ENCODE peak calls at places on chromosomes 13 and 19, in four cellular contexts. J is endothelial cell, C is Calu3, F is HCT116. Y is an unnamed sample.
A peak's percentile ranks its signal among the peaks of the same experiment; 100 is the strongest.

GRCh38 chr19:1288528-1289394 is 3.1 kb downstream of the EFNA2 start:
- DNase-seq in J (no peak), C (no peak), F (no peak), Y (no peak)

GRCh38 chr19:46299004-46299509 is 2.2 kb downstream of the HIF3A start:
- DNase-seq in J (no peak), C (peak; percentile 99), F (peak; percentile 45), Y (no peak)

GRCh38 chr19:19514215-19514633 is 1.1 kb downstream of the TSSK6 start:
- DNase-seq in J (no peak), C (no peak), F (no peak), Y (no peak)

GRCh38 chr19:13762635-13763235 is 1.6 kb upstream of the MRI1 start:
- DNase-seq in J (no peak), C (no peak), F (no peak), Y (no peak)

GRCh38 chr13:104315606-104316005 is 1249.4 kb upstream of the SLC10A2 start:
- DNase-seq in J (no peak), C (no peak), F (peak; percentile 3), Y (peak; percentile 20)

GRCh38 chr13:40084934-40085333 is 429.5 kb downstream of the COG6 start:
- DNase-seq in J (no peak), C (no peak), F (no peak), Y (no peak)

GRCh38 chr13:41154042-41154441 is 21.4 kb upstream of the KBTBD6 start:
- DNase-seq in J (no peak), C (no peak), F (no peak), Y (no peak)

GRCh38 chr19:5057860-5058259 is 88.9 kb downstream of the KDM4B start:
- DNase-seq in J (no peak), C (no peak), F (no peak), Y (no peak)

GRCh38 chr19:44725251-44725650 is 23.3 kb upstream of the BCL3 start:
- DNase-seq in J (no peak), C (peak; percentile 79), F (no peak), Y (no peak)

GRCh38 chr13:29835280-29836061 is 14.9 kb downstream of the UBL3 start:
- DNase-seq in J (no peak), C (no peak), F (no peak), Y (no peak)

GRCh38 chr19:1266116-1266817 is 2.9 kb upstream of the CIRBP start:
- DNase-seq in J (peak; percentile 78), C (peak; percentile 82), F (no peak), Y (no peak)

GRCh38 chr13:79455331-79455730 is 25.6 kb upstream of the NDFIP2 start:
- DNase-seq in J (no peak), C (no peak), F (no peak), Y (no peak)

GRCh38 chr13:23579886-23580706 is 9.9 kb downstream of the TNFRSF19 start:
- DNase-seq in J (peak; percentile 60), C (no peak), F (no peak), Y (no peak)

GRCh38 chr19:48571378-48572162 is 19.6 kb downstream of the SULT2B1 start:
- DNase-seq in J (no peak), C (no peak), F (no peak), Y (no peak)

GRCh38 chr13:41306271-41307150 is 4.6 kb upstream of the NAA16 start:
- DNase-seq in J (no peak), C (no peak), F (no peak), Y (no peak)

GRCh38 chr19:49456351-49456750 is 3.3 kb downstream of the ALDH16A1 start:
- DNase-seq in J (no peak), C (no peak), F (no peak), Y (no peak)

GRCh38 chr19:41366089-41366488 is 2.1 kb upstream of the B9D2 start:
- DNase-seq in J (no peak), C (peak; percentile 35), F (no peak), Y (no peak)

GRCh38 chr19:38736036-38736412 is 8.2 kb downstream of the CAPN12 start:
- DNase-seq in J (peak; percentile 47), C (peak; percentile 72), F (no peak), Y (no peak)

GRCh38 chr13:40132249-40132648 is 476.8 kb downstream of the COG6 start:
- DNase-seq in J (no peak), C (no peak), F (no peak), Y (no peak)

GRCh38 chr13:27476943-27477681 is 26.7 kb upstream of the MTIF3 start:
- DNase-seq in J (no peak), C (peak; percentile 53), F (no peak), Y (peak; percentile 17)

GRCh38 chr13:41608111-41608510 is 150.8 kb downstream of the RGCC start:
- DNase-seq in J (no peak), C (no peak), F (no peak), Y (no peak)

GRCh38 chr19:41411682-41412265 is 14.2 kb downstream of the BCKDHA start:
- DNase-seq in J (no peak), C (no peak), F (no peak), Y (no peak)

GRCh38 chr13:27775943-27776342 is 16.3 kb upstream of the GSX1 start:
- DNase-seq in J (no peak), C (no peak), F (no peak), Y (no peak)

GRCh38 chr19:53511933-53512374 is 26.0 kb upstream of the ZNF331 start:
- DNase-seq in J (peak; percentile 79), C (no peak), F (peak; percentile 7), Y (peak; percentile 20)

GRCh38 chr19:17778621-17779280 is 16.2 kb upstream of the B3GNT3 start:
- DNase-seq in J (no peak), C (no peak), F (no peak), Y (no peak)

GRCh38 chr19:18809149-18809978 is 18.3 kb upstream of the COMP start:
- DNase-seq in J (no peak), C (no peak), F (no peak), Y (no peak)

GRCh38 chr13:99357149-99357596 is 50.0 kb upstream of the GPR183 start:
- DNase-seq in J (no peak), C (no peak), F (no peak), Y (no peak)

GRCh38 chr19:29858621-29859020 is 46.8 kb downstream of the CCNE1 start:
- DNase-seq in J (no peak), C (no peak), F (no peak), Y (no peak)

GRCh38 chr19:29861575-29861974 is 49.8 kb downstream of the CCNE1 start:
- DNase-seq in J (no peak), C (no peak), F (no peak), Y (no peak)

GRCh38 chr19:29855771-29856510 is 44.1 kb downstream of the CCNE1 start:
- DNase-seq in J (no peak), C (no peak), F (no peak), Y (no peak)

GRCh38 chr19:29858000-29858596 is 46.3 kb downstream of the CCNE1 start:
- DNase-seq in J (no peak), C (peak; percentile 67), F (no peak), Y (no peak)

GRCh38 chr19:29860492-29860891 is 48.7 kb downstream of the CCNE1 start:
- DNase-seq in J (no peak), C (no peak), F (peak; percentile 49), Y (no peak)
- TF ChIP-seq CTCF in J (no peak), C (no peak), F (no peak), Y (no peak)

DNA sequence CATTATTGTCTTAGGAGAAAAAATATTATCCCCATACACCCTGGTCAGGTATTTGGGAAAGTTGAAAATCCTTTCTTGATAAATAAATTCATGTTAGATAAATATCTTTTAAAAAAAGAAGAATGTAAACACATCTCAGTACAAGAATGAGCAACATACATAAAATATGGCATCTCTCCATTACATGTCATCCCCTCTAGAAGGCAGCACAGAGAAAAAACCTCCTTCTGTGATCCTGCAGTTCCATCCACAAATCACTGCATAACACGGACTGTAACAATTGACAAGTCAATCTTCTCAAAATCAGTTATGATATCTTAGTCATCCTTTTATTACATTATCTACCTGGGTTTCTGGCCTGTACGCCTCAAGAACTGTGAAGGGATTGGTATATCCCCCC is 683.9 kb upstream of the KLHL1 start:
- DNase-seq in J (no peak), C (no peak), F (no peak), Y (no peak)
- TF ChIP-seq CTCF in J (peak; percentile 29), C (no peak), F (peak; percentile 3), Y (no peak)

GRCh38 chr13:38582133-38582532 is 104.7 kb upstream of the FREM2 start:
- DNase-seq in J (peak; percentile 42), C (peak; percentile 34), F (no peak), Y (peak; percentile 5)
- TF ChIP-seq CTCF in J (peak; percentile 36), C (peak; percentile 22), F (peak; percentile 25), Y (peak; percentile 54)

DNA sequence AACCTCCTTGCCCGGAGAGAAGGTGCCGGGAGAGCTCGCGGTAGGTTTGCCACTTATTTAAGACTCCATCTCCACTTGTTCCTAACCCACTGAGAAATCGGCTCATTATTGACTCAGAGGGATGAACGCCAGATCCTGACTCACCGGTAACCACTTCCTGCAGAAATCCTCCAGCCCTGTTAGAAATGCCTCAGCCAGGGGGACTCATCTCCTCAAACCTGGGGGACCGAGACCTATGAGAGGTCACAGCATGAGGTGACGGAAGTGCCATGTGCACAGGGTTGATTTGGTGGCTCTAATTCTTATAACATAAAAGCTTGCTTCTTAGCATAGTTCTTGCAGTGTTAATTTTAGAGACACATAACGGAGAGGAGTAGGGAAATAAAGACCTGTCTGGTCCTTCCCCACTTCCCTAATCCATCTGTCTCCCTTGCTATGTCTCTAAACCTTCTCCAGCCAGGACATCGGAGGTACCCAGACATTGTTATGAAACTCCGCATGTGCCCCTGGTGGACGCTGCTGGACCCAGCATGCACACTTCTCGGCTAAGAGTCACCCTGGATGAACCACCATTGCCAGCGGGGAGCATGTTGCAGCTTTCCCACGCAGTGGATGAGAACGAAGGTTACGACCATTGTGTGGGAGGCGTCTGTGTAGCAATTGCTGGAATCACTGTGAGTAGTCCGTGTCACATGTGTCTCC is 158.9 kb downstream of the EFNB2 start:
- DNase-seq in J (no peak), C (peak; percentile 25), F (peak; percentile 86), Y (peak; percentile 61)
- TF ChIP-seq CTCF in J (peak; percentile 45), C (no peak), F (peak; percentile 69), Y (peak; percentile 35)